ENCODE peak calls at places on chromosomes 16 and 17, in four cellular contexts. S is fibroblast of lung, X is GM23338, W is IMR-90. Y is an unnamed sample.

GRCh38 chr17:82772026-82772425 is 20.2 kb downstream of the TBCD start:
- DNase-seq in X (no peak), S (peak), W (peak), Y (no peak)

GRCh38 chr16:67551091-67551490 is 11.2 kb upstream of the CTCF start:
- DNase-seq in X (no peak), S (no peak), W (no peak), Y (no peak)

GRCh38 chr16:80125677-80126076 is 415.1 kb upstream of the DYNLRB2 start:
- DNase-seq in S (no peak), W (no peak), X (no peak), Y (no peak)

GRCh38 chr16:57380671-57381462 is 8.6 kb downstream of the CX3CL1 start:
- DNase-seq in X (no peak), S (no peak), W (peak), Y (peak)

GRCh38 chr17:10178789-10179075 is 19.7 kb downstream of the GAS7 start:
- DNase-seq in S (no peak), X (no peak), W (no peak), Y (no peak)

GRCh38 chr16:67844441-67844840 is 2.3 kb upstream of the NUTF2 start:
- DNase-seq in X (peak), S (no peak), W (peak), Y (no peak)

GRCh38 chr17:49527927-49528651 is 33.0 kb downstream of the NGFR start:
- DNase-seq in S (no peak), W (no peak), X (no peak), Y (no peak)

GRCh38 chr16:72927199-72928088 is 120.5 kb downstream of the ZFHX3 start:
- DNase-seq in W (peak), S (peak), X (no peak), Y (no peak)

GRCh38 chr17:39663688-39664580 is 1.2 kb upstream of the TCAP start:
- DNase-seq in S (no peak), X (peak), W (no peak), Y (no peak)

GRCh38 chr17:39663340-39663687 is 1.8 kb upstream of the TCAP start:
- DNase-seq in X (peak), S (no peak), W (no peak), Y (no peak)

GRCh38 chr17:39661744-39662541 is 3.2 kb upstream of the TCAP start:
- DNase-seq in S (no peak), X (no peak), W (no peak), Y (no peak)

GRCh38 chr17:39661044-39661406 is 4.1 kb upstream of the TCAP start:
- DNase-seq in S (no peak), W (no peak), X (no peak), Y (no peak)

DNA sequence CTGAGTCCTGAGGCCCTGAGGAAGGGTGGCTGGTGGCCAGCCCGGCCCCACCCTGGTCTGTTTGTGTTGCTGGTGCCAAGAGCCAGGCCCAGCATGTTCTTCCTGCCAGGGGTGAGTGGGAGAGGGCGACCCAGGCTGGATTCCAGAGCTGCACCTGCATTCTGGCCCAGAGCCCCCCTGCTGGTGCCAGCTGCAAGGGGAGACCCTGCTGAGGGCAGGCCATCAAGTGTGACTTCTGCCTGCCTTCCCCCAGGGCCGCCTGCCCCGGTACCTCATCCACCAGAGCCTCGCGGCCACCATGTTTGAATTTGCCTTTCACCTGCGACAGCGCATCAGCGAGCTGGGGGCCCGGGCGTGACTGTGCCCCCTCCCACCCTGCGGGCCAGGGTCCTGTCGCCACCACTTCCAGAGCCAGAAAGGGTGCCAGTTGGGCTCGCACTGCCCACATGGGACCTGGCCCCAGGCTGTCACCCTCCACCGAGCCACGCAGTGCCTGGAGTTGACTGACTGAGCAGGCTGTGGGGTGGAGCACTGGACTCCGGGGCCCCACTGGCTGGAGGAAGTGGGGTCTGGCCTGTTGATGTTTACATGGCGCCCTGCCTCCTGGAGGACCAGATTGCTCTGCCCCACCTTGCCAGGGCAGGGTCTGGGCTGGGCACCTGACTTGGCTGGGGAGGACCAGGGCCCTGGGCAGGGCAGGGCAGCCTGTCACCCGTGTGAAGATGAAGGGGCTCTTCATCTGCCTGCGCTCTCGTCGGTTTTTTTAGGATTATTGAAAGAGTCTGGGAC is 2.4 kb upstream of the TCAP start:
- DNase-seq in W (no peak), S (no peak), X (peak), Y (no peak)
- H3K27ac ChIP-seq in W (no peak), S (no peak), X (peak), Y (no peak)

GRCh38 chr17:2802574-2802973 is 6.3 kb downstream of the RAP1GAP2 start:
- DNase-seq in W (no peak), X (no peak), S (no peak), Y (no peak)

GRCh38 chr17:2799653-2800052 is 3.4 kb downstream of the RAP1GAP2 start:
- DNase-seq in X (no peak), W (no peak), S (no peak), Y (no peak)

GRCh38 chr17:2798188-2798587 is 1.9 kb downstream of the RAP1GAP2 start:
- DNase-seq in S (no peak), X (no peak), W (no peak), Y (no peak)

GRCh38 chr17:2798679-2799078 is 2.4 kb downstream of the RAP1GAP2 start:
- DNase-seq in W (no peak), X (peak), S (no peak), Y (no peak)

GRCh38 chr17:2800367-2800766 is 4.1 kb downstream of the RAP1GAP2 start:
- DNase-seq in S (no peak), W (no peak), X (no peak), Y (no peak)
- H3K27ac ChIP-seq in S (no peak), W (no peak), X (no peak), Y (no peak)

GRCh38 chr17:61352408-61352770 is 47.3 kb upstream of the TBX2 start:
- DNase-seq in S (peak), X (no peak), W (no peak), Y (no peak)

GRCh38 chr17:61352771-61353170 is 46.9 kb upstream of the TBX2 start:
- DNase-seq in S (no peak), W (no peak), X (no peak), Y (no peak)

GRCh38 chr17:61353615-61354014 is 46.0 kb upstream of the TBX2 start:
- DNase-seq in S (no peak), X (no peak), W (no peak), Y (no peak)

GRCh38 chr17:61351745-61352407 is 47.8 kb upstream of the TBX2 start:
- DNase-seq in S (no peak), W (peak), X (no peak), Y (no peak)

DNA sequence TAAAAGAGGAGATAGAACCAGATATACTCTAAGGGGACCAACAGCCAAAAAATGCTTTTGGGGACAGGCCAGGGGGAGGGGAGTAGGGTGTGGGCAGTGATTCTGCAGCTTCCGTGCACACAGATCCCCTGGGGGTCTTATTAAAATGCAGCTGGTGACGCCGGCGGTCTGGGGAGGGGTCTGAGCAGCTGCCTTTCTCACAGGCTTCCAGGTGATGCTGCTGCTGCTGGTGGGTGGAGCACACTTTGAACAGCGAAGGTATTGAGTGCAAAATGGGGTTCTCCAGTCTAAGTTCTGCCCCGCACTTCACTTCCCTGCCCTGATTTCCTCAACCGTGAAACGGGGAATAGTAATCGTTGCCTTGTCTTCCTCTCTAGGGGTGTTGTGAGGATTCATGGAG is 46.4 kb upstream of the TBX2 start:
- DNase-seq in X (no peak), W (no peak), S (no peak), Y (no peak)
- H3K27ac ChIP-seq in X (no peak), W (no peak), S (no peak), Y (no peak)

DNA sequence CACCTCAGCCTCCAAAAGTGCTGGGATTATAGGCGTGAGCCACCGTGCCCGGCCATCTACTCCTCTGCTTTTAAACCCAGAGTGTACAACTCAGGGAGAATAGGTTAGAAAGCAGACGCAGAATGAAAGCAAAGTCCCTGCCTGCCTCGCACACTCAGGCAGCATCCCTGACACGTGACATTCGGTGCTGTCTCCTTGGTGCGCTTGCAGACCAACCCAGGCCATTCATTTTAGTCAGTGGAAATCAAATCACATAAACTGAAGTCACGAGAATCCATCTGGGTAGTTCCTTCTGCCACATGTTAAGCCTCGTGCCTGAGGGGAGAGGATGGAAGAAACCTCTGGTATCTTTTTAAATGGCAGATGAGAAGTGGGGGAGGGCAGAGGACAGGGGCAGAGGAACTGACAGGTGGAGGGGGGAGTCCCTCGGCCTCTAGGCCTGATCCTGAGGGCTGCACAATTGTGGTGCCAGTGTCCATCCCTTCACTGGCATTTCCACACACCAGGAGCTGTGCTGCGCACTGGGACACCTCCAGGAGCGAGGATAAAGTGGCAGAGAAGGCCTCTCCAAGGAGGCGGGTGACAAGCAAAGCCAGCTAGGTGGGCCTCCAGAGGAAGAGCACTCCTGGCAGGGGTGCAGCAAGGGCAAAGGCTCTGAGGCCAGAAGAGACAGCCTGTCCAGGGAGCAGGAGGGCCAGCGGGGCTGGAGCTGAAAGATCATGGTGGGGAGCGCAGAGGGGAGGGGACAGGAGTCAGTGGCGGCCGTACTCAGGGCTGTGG is 196.3 kb downstream of the KATNIP start:
- DNase-seq in W (no peak), X (no peak), S (no peak), Y (no peak)
- H3K27ac ChIP-seq in W (no peak), X (no peak), S (no peak), Y (no peak)

GRCh38 chr16:75065149-75065807 is 51.3 kb downstream of the LDHD start:
- DNase-seq in S (no peak), X (no peak), W (no peak), Y (peak)
- H3K27ac ChIP-seq in S (no peak), X (no peak), W (no peak), Y (peak)

GRCh38 chr16:24753437-24753836 is 24.0 kb downstream of the TNRC6A start:
- DNase-seq in S (no peak), X (no peak), W (no peak), Y (no peak)
- H3K27ac ChIP-seq in S (no peak), X (no peak), W (no peak), Y (no peak)

GRCh38 chr16:1643521-1643920 is 31.4 kb downstream of the CRAMP1 start:
- DNase-seq in X (no peak), W (no peak), S (no peak), Y (no peak)

GRCh38 chr16:1642753-1643152 is 30.6 kb downstream of the CRAMP1 start:
- DNase-seq in X (no peak), W (no peak), S (no peak), Y (no peak)

GRCh38 chr16:1640261-1640956 is 28.2 kb downstream of the CRAMP1 start:
- DNase-seq in S (no peak), X (no peak), W (no peak), Y (no peak)

GRCh38 chr16:1641261-1641660 is 29.1 kb downstream of the CRAMP1 start:
- DNase-seq in X (no peak), S (no peak), W (no peak), Y (no peak)

GRCh38 chr16:1642148-1642547 is 30.0 kb downstream of the CRAMP1 start:
- DNase-seq in S (no peak), X (no peak), W (no peak), Y (no peak)
- H3K27ac ChIP-seq in S (no peak), X (no peak), W (no peak), Y (no peak)

GRCh38 chr16:4354512-4355409 is 3.6 kb upstream of the PAM16 start:
- DNase-seq in W (no peak), X (no peak), S (no peak), Y (no peak)

GRCh38 chr16:4351880-4352279 is 759 bp upstream of the PAM16 start:
- DNase-seq in W (peak), S (no peak), X (no peak), Y (no peak)

GRCh38 chr16:4353675-4354074 is 2.6 kb upstream of the PAM16 start:
- DNase-seq in W (no peak), X (no peak), S (no peak), Y (no peak)

GRCh38 chr16:4350787-4351659 is at the start of gene PAM16:
- DNase-seq in W (peak), S (peak), X (peak), Y (peak)

GRCh38 chr16:4352843-4353242 is 1.7 kb upstream of the PAM16 start:
- DNase-seq in X (no peak), S (no peak), W (no peak), Y (no peak)
- H3K27ac ChIP-seq in X (no peak), S (no peak), W (no peak), Y (no peak)